ENCODE peak calls at places on chromosomes 2 and 18, in four cellular contexts. U is Panc1, R is HepG2, N is K562. M is an unnamed sample.

GRCh38 chr2:204364860-204365530 is 180.3 kb upstream of the PARD3B start:
- DNase-seq in N (no peak), U (no peak), R (no peak), M (no peak)

GRCh38 chr18:50709215-50709614 is 110.6 kb downstream of the MRO start:
- DNase-seq in N (no peak), U (no peak), R (no peak), M (no peak)

GRCh38 chr2:83229443-83229842 is 1229.6 kb downstream of the SUCLG1 start:
- DNase-seq in U (no peak), N (no peak), R (no peak), M (no peak)

GRCh38 chr2:241103176-241103595 is 1.1 kb upstream of the MTERF4 start:
- DNase-seq in U (no peak), N (no peak), R (no peak), M (no peak)

GRCh38 chr2:25981596-25982272 is 563 bp downstream of the KIF3C start:
- DNase-seq in N (peak), U (no peak), R (no peak), M (no peak)

GRCh38 chr18:48979944-48980890 is 29.5 kb upstream of the SMAD7 start:
- DNase-seq in N (peak), R (peak), U (no peak), M (no peak)

GRCh38 chr2:120210234-120210781 is 12.9 kb downstream of the TMEM185B start:
- DNase-seq in R (no peak), N (no peak), U (no peak), M (no peak)

GRCh38 chr2:49080681-49081080 is 73.6 kb downstream of the FSHR start:
- DNase-seq in N (no peak), R (no peak), U (no peak), M (no peak)

GRCh38 chr2:239465017-239466001 is 64.5 kb upstream of the HDAC4 start:
- DNase-seq in N (no peak), R (no peak), U (no peak), M (no peak)

GRCh38 chr18:36295880-36296301 is 1.6 kb upstream of the FHOD3 start:
- DNase-seq in R (no peak), N (no peak), U (no peak), M (no peak)

GRCh38 chr2:31413025-31413424 is 1.5 kb downstream of the XDH start:
- DNase-seq in N (no peak), U (no peak), R (no peak), M (no peak)

GRCh38 chr2:121132054-121132453 is 152.9 kb downstream of the TFCP2L1 start:
- DNase-seq in N (no peak), U (no peak), R (no peak), M (no peak)

GRCh38 chr18:21664069-21664468 is 40.5 kb downstream of the ABHD3 start:
- DNase-seq in N (no peak), U (no peak), R (no peak), M (no peak)

GRCh38 chr18:60010513-60010912 is 110.7 kb downstream of the PMAIP1 start:
- DNase-seq in U (no peak), N (no peak), R (no peak), M (no peak)

GRCh38 chr2:239344857-239345216 is 56.0 kb downstream of the HDAC4 start:
- DNase-seq in N (no peak), U (no peak), R (no peak), M (no peak)

GRCh38 chr2:11396690-11396985 is 52.2 kb upstream of the ROCK2 start:
- DNase-seq in N (no peak), U (no peak), R (no peak), M (no peak)

GRCh38 chr2:236584521-236585384 is 15.1 kb downstream of the ACKR3 start:
- DNase-seq in N (no peak), U (no peak), R (no peak), M (no peak)

GRCh38 chr2:117745537-117745936 is 69.0 kb upstream of the DDX18 start:
- DNase-seq in N (no peak), U (no peak), R (no peak), M (no peak)

GRCh38 chr2:66667288-66667780 is 232.4 kb downstream of the MEIS1 start:
- DNase-seq in N (no peak), R (no peak), U (no peak), M (no peak)

GRCh38 chr2:211373203-211373602 is 816.8 kb downstream of the CPS1 start:
- DNase-seq in U (no peak), R (no peak), N (no peak), M (no peak)

GRCh38 chr2:208280933-208281332 is 14.9 kb downstream of the PIKFYVE start:
- DNase-seq in N (no peak), U (no peak), R (no peak), M (no peak)

GRCh38 chr2:226687641-226688253 is 111.9 kb downstream of the IRS1 start:
- DNase-seq in R (no peak), U (no peak), N (no peak), M (no peak)

GRCh38 chr18:2921778-2922177 is 75.0 kb downstream of the EMILIN2 start:
- DNase-seq in R (no peak), N (no peak), U (no peak), M (no peak)

DNA sequence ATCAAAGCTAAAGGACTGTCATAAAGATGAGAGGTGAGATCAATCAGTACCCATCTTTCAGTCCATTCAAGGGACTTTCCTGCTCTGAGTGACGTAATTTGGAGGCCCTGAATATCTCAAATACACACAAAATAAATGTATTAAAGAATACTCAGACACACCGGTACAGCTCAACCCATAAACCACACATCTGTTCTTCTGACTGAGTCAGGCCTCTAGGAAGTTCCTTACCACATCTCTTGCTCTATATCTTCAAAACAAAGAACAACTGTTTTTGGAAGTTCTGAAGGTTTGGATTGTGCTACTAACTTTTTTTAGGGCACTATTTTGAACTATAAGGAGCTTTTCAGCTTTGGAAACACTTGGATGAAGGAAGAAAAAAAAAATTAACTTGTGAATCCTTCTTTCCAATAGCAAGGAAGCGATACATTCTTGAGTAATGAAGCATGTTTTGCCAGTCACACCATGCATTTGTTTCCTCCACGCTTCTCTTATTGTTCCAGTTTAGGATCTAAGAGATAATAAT is 866.5 kb upstream of the VRK2 start:
- DNase-seq in R (no peak), U (no peak), N (no peak), M (no peak)
- TF ChIP-seq TCF7L2 in R (no peak), U (no peak), N (no peak), M (no peak)

GRCh38 chr2:151802315-151802714 is 25.9 kb downstream of the ARL5A start:
- DNase-seq in U (no peak), N (no peak), R (no peak), M (no peak)

GRCh38 chr2:151805961-151806360 is 22.3 kb downstream of the ARL5A start:
- DNase-seq in U (no peak), N (no peak), R (no peak), M (no peak)

GRCh38 chr2:151803811-151804210 is 24.4 kb downstream of the ARL5A start:
- DNase-seq in R (no peak), N (no peak), U (no peak), M (no peak)

GRCh38 chr2:151808258-151809072 is 19.8 kb downstream of the ARL5A start:
- DNase-seq in U (no peak), R (peak), N (peak), M (no peak)

GRCh38 chr2:151805343-151805742 is 22.9 kb downstream of the ARL5A start:
- DNase-seq in N (no peak), R (no peak), U (no peak), M (no peak)
- TF ChIP-seq TCF7L2 in N (no peak), R (no peak), U (no peak), M (no peak)

DNA sequence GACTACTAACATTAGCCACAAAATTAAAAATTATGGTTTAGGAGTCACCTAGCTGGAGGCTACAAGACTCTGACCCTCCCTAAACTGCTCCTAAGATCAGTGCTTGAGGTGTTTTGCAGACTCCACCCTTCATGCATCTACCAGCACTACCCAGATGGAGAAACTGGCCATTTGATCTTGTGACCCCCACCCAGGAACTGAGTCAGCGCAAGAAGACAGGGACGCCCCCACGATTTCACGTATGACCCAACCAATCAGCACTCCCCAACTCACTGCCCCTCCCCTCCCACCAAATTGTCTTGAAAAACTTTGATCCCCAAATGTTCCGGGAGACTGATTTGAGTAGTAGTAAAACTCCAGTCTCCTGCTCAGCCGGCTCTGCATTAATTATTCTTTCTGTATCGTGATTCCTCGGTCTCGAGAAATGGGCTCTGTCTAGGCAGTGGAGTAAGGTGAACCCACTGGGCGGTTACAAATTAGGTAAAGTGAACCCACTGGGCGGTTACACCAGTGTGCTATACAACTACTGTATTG is 40.2 kb upstream of the CCDC88A start:
- DNase-seq in R (no peak), U (no peak), N (peak), M (no peak)
- TF ChIP-seq TCF7L2 in R (no peak), U (no peak), N (no peak), M (no peak)

GRCh38 chr2:205775091-205775876 is 93.0 kb downstream of the NRP2 start:
- DNase-seq in U (no peak), N (no peak), R (no peak), M (no peak)
- TF ChIP-seq TCF7L2 in U (no peak), N (no peak), R (no peak), M (no peak)

GRCh38 chr2:136360790-136361189 is 242.8 kb upstream of the CXCR4 start:
- DNase-seq in U (no peak), R (no peak), N (no peak), M (no peak)

GRCh38 chr2:136356111-136357033 is 238.4 kb upstream of the CXCR4 start:
- DNase-seq in N (no peak), R (no peak), U (no peak), M (no peak)

GRCh38 chr2:136359121-136359965 is 241.4 kb upstream of the CXCR4 start:
- DNase-seq in R (no peak), N (no peak), U (no peak), M (no peak)

GRCh38 chr2:136361521-136361920 is 243.6 kb upstream of the CXCR4 start:
- DNase-seq in N (no peak), R (no peak), U (no peak), M (no peak)

GRCh38 chr2:136358576-136358975 is 240.6 kb upstream of the CXCR4 start:
- DNase-seq in R (no peak), N (no peak), U (no peak), M (no peak)
- TF ChIP-seq TCF7L2 in R (no peak), N (no peak), U (no peak), M (no peak)

GRCh38 chr18:55779461-55779710 is 191.4 kb upstream of the TCF4 start:
- DNase-seq in U (no peak), N (no peak), R (no peak), M (no peak)
- TF ChIP-seq TCF7L2 in U (no peak), N (no peak), R (no peak), M (no peak)

GRCh38 chr18:5625076-5625475 is 81.3 kb upstream of the EPB41L3 start:
- DNase-seq in N (no peak), U (no peak), R (no peak), M (no peak)

GRCh38 chr18:5628512-5629255 is 84.9 kb upstream of the EPB41L3 start:
- DNase-seq in U (no peak), N (no peak), R (no peak), M (no peak)

GRCh38 chr18:5630057-5630765 is 86.4 kb upstream of the EPB41L3 start:
- DNase-seq in U (no peak), N (peak), R (no peak), M (no peak)

GRCh38 chr18:5626130-5626880 is 82.5 kb upstream of the EPB41L3 start:
- DNase-seq in R (no peak), N (no peak), U (no peak), M (no peak)

GRCh38 chr18:5627756-5628511 is 84.1 kb upstream of the EPB41L3 start:
- DNase-seq in N (no peak), U (no peak), R (no peak), M (no peak)
- TF ChIP-seq TCF7L2 in N (no peak), U (no peak), R (no peak), M (no peak)